ENCODE peak calls at places on chromosomes 11 and 22, in five cellular contexts. D is ovary, L is astrocyte, K is GM23248, Y is right lobe of liver. I is an unnamed sample.

GRCh38 chr11:20443596-20443995 is 56.1 kb downstream of the PRMT3 start:
- DNase-seq in Y (no peak), K (peak; percentile 49), L (no peak), D (no peak), I (no peak)

GRCh38 chr11:47358731-47359051 is 6.2 kb upstream of the MYBPC3 start:
- DNase-seq in K (no peak), Y (no peak), L (no peak), D (peak; percentile 30), I (no peak)

GRCh38 chr11:61082931-61083531 is 19.3 kb upstream of the CD5 start:
- DNase-seq in L (no peak), Y (no peak), D (no peak), K (no peak), I (no peak)

GRCh38 chr22:43186272-43187170 is at the start of gene TTLL12:
- DNase-seq in Y (peak; percentile 69), D (peak; percentile 78), K (peak; percentile 83), L (no peak), I (peak; percentile 75)

GRCh38 chr11:46969379-46969778 is 32.8 kb downstream of the CSTPP1 start:
- DNase-seq in D (no peak), K (no peak), L (no peak), Y (no peak), I (no peak)

GRCh38 chr11:125982348-125982730 is 36.5 kb downstream of the VSIG10L2 start:
- DNase-seq in D (no peak), L (no peak), K (no peak), Y (no peak), I (no peak)

GRCh38 chr11:101553891-101554292 is 29.9 kb downstream of the TRPC6 start:
- DNase-seq in L (no peak), K (no peak), D (no peak), Y (no peak), I (no peak)

GRCh38 chr22:23180301-23180892 is at the start of gene BCR:
- DNase-seq in D (peak; percentile 79), K (peak; percentile 88), L (peak; percentile 51), Y (peak; percentile 83), I (peak; percentile 68)

GRCh38 chr11:11279956-11280689 is 72.9 kb downstream of the CSNK2A3 start:
- DNase-seq in L (no peak), D (no peak), K (peak; percentile 10), Y (peak; percentile 27), I (no peak)

DNA sequence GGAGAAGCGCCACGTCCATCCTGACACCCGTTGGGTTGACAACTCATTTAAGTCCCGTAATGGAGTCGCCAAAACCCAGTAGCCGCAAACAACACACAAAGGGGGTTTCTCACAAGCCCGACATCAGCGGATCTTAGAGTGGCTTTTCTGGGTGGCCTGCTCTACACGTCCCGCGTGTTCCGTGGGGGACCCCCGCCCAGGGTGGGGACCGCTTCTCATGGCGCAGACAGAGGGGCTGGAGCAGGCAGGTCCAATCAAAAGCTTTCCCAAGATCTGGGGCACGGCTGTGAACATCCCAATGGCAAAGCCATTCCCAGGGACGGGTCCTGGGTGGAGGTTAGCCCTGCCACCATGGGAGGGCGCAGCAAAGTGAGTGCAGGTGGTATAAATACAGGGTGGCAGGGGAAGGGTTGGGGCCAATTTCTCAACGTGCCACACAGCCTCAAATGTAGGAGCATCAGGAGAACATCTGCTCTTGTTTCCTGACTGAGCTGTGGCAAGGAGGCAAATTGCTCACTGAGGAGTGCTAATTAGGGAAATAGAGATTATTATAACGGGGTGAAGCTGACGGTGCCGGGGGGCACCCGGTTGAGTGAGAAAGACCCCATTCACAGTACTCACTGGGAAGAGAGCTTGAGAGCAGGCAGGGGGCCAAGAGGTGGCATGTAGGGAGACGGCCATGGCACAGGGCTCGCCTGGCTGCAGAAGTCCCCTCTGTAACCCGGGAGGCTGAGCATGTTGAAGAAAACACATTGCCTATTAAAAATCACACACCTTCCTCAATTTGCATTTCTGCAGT is 1447.2 kb downstream of the TBC1D22A start:
- DNase-seq in Y (no peak), K (no peak), D (no peak), L (no peak), I (no peak)
- H3K9me3 ChIP-seq in Y (no peaks in the 10 kb centered on the region), K (no peaks in the 10 kb centered on the region), D (no peaks in the 10 kb centered on the region), L (peaks cover 9% of the 10 kb centered on the region), I (no peaks in the 10 kb centered on the region)

DNA sequence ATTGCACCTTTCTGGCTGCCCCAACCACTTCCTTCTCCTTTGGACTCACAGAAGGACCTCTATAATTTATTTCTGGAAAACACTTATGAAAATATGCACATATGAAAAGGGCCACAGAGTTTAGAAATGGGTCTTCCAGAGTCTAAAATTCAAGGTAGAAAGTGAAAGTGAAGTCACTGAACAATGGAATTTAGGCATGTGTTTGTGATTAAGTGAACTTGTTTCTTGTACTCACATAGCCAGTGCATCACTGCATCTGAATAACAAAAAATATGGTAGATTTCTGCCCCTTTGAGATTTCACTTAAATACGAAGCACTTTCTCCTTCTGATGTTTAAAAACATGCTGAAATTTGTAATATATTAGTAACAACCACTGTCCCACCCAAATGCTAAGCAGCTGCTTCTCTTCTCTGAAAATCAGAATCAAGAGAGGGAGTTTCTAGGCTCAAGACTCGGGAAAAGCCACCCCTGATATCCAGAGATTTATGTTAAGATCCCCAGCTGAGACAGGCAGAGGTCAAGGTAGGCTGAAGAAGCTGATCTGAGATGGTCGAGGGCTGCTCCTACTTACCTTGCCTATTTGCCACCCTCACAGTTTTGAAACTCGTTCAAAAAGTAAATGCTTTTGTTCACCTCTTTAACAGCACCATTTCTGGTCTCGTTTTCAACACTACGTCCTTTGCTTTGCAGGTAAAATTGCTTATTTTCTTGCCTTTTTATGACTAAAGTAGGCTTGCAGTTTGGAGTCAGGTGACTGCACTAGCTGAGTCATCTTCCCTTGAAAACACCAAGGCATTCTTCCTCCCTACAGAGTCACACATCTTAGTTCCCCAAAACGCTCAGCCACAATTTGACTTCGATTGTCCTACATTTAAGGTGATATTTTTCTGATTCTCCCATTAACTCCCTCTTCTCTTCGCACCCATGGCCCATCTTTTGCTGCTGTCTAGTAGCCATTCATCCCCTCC is at the start of gene XKR3:
- DNase-seq in D (no peak), K (peak; percentile 77), Y (no peak), L (no peak), I (no peak)
- H3K9me3 ChIP-seq in D (no peaks in the 10 kb centered on the region), K (no peaks in the 10 kb centered on the region), Y (no peaks in the 10 kb centered on the region), L (peaks cover 7% of the 10 kb centered on the region), I (no peaks in the 10 kb centered on the region)

GRCh38 chr11:35983965-35984364 is 40.1 kb downstream of the LDLRAD3 start:
- DNase-seq in Y (no peak), D (no peak), K (no peak), L (no peak), I (no peak)
- H3K9me3 ChIP-seq in Y (no peaks in the 10 kb centered on the region), D (no peaks in the 10 kb centered on the region), K (no peaks in the 10 kb centered on the region), L (no peaks in the 10 kb centered on the region), I (no peaks in the 10 kb centered on the region)

DNA sequence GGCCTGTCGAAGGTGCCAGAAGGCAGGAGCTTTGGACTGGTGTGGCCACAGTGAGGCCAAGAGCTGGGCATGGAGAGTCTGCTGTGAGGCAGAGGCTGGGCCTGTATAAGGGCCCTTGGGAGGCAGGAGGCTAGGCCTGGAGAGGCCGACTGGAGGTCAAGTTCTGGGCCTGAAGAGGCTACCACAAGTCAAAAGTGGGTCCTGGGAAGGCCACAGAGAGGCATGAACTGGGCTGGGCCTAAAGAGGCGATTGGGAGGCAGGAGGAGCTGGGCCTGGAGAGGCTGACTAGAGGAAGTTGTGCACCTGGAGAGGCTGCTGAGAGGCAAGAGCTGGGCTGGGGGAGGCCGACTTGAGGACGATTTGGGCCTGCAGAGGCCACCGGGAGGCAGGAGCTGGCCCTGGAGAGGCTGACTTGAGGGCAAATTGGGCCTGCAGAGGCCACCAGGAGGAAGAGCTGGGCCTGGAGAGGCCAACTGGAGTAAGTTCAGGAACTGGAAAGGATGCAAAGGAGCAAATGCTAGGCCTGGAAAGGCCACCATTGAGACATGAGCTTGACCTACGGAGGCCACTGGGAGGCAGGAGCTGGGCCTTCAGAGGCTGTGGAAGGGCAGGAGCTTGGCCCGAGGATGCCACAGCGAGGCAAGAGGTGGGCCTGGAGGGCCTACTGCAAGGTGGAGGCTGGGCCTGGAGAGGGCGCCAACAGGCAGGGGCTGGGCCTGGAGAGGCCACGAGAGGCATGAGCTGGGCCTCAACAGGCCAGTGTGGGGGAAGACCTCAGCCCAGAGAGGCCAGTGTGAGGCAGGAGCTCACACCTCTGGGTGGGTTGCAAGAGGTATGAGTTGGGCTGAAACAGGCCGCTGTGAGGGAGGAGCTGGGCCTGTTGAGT is 39.8 kb downstream of the OR4C45 start:
- DNase-seq in L (no peak), Y (no peak), K (no peak), D (no peak), I (no peak)
- H3K9me3 ChIP-seq in L (peaks cover 5% of the 10 kb centered on the region), Y (no peaks in the 10 kb centered on the region), K (no peaks in the 10 kb centered on the region), D (peaks cover 6% of the 10 kb centered on the region), I (no peaks in the 10 kb centered on the region)

DNA sequence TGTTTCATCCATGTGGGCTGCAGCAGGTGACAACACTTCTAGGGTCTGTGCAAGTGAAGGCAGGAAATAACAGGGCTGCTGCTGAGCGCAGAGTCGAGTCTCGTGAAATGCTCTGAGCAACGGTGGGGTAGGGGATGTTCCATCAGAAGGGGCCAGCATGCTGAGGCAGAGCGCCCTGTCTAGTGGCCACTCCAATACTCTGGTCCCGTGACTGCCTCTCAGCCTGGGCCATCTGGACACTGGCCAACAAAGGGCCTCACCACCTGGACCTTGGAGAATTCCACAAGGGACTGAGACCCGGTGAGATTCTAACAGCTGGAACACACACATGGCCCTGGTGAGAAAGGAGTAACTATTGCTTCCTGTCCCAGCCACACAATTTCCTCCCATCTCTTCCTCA is 375.7 kb downstream of the SHANK2 start:
- DNase-seq in K (no peak), L (no peak), Y (no peak), D (no peak), I (no peak)
- H3K9me3 ChIP-seq in K (no peaks in the 10 kb centered on the region), L (no peaks in the 10 kb centered on the region), Y (no peaks in the 10 kb centered on the region), D (no peaks in the 10 kb centered on the region), I (no peaks in the 10 kb centered on the region)

GRCh38 chr22:49008682-49009235 is 818.9 kb downstream of the BRD1 start:
- DNase-seq in Y (peak; percentile 28), K (no peak), L (no peak), D (no peak), I (no peak)
- H3K9me3 ChIP-seq in Y (no peaks in the 10 kb centered on the region), K (no peaks in the 10 kb centered on the region), L (peaks cover 9% of the 10 kb centered on the region), D (no peaks in the 10 kb centered on the region), I (no peaks in the 10 kb centered on the region)

DNA sequence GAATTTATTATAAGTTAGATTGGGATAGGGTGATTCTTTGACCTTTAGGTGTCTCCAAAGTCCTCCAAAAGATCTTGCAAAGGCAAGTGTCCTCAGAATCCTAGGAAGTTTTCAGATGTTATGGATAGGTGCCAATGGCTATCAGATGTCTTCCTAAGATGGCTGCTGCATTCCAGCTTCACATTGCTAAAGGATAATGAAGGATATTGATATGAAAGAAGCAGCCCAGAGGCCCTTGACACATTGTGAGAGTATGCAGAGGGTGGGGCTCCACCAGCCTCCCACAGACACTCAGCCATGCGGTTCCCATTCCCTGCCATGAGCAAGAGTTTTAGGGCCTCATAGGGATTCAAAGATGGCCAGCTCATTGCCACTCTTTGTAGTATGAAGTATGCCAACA is 22.3 kb upstream of the GLYATL2 start:
- DNase-seq in D (no peak), Y (no peak), K (peak; percentile 31), L (no peak), I (no peak)
- H3K9me3 ChIP-seq in D (no peaks in the 10 kb centered on the region), Y (no peaks in the 10 kb centered on the region), K (no peaks in the 10 kb centered on the region), L (no peaks in the 10 kb centered on the region), I (no peaks in the 10 kb centered on the region)

DNA sequence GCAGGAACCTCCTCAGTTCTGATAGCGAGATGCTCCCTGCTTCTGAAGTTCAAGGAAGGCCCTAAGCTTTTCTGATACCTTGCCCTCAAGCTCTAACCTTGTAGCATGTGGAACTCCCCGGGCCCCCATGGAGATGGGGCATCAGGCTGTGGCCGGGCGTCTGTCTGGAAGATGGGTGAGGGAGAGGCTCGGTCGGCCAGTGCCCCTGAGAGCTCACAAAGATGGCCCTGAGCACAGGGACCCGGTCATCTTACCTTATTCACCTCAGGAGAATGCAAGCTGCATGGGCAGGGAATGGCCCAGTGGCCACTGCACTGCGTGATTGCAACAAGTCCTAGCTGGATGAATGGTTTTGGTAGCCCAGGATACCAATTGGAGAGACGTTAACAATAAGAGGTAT is 830.3 kb downstream of the TBC1D22A start:
- DNase-seq in K (no peak), Y (no peak), D (no peak), L (no peak), I (no peak)
- H3K9me3 ChIP-seq in K (no peaks in the 10 kb centered on the region), Y (no peaks in the 10 kb centered on the region), D (no peaks in the 10 kb centered on the region), L (peaks cover 26% of the 10 kb centered on the region), I (no peaks in the 10 kb centered on the region)

I was measured in T-helper 17 cell.